ENCODE peak calls at places on chromosome 6, in six cellular contexts. X is IMR-90, O is PC-9, T is cardiac muscle cell, I is thoracic aorta, H is SK-N-MC. B is an unnamed sample. For H3K36me3, the result is how much of the 10 kb centered on the place peaks cover.

GRCh38 chr6:107110200-107110599 is 5.1 kb downstream of the BEND3 start:
- DNase-seq in X (no peak), O (no peak), T (no peak), I (no peak), H (no peak), B (no peak)

GRCh38 chr6:159013229-159013628 is 13.2 kb upstream of the RSPH3 start:
- DNase-seq in X (no peak), O (no peak), T (no peak), I (no peak), H (no peak), B (no peak)

GRCh38 chr6:118886641-118887040 is 7.3 kb upstream of the ASF1A start:
- DNase-seq in X (no peak), O (no peak), T (no peak), I (no peak), H (no peak), B (no peak)

GRCh38 chr6:170345662-170346061 is 39.1 kb downstream of the FAM120B start:
- DNase-seq in X (peak), O (no peak), T (no peak), I (no peak), H (no peak), B (no peak)

GRCh38 chr6:158784505-158784904 is 34.7 kb downstream of the EZR start:
- DNase-seq in X (peak), O (peak), T (no peak), I (no peak), H (no peak), B (no peak)

GRCh38 chr6:156948240-156948639 is 171.1 kb downstream of the ARID1B start:
- DNase-seq in X (no peak), O (no peak), T (no peak), I (no peak), H (no peak), B (no peak)

GRCh38 chr6:52213127-52213526 is 27.0 kb downstream of the IL17A start:
- DNase-seq in X (no peak), O (no peak), T (no peak), I (no peak), H (no peak), B (no peak)

GRCh38 chr6:132279592-132280139 is 121.6 kb downstream of the MOXD1 start:
- DNase-seq in X (peak), O (peak), T (peak), I (peak), H (peak), B (peak)

GRCh38 chr6:20056350-20056992 is 155.8 kb downstream of the MBOAT1 start:
- DNase-seq in X (peak), O (no peak), T (peak), I (no peak), H (peak), B (peak)

GRCh38 chr6:79188885-79189505 is 45.5 kb downstream of the HMGN3 start:
- DNase-seq in X (no peak), O (no peak), T (no peak), I (no peak), H (no peak), B (peak)

GRCh38 chr6:74343804-74344203 is 647.8 kb downstream of the CD109 start:
- DNase-seq in X (no peak), O (no peak), T (no peak), I (no peak), H (no peak), B (no peak)

GRCh38 chr6:109867009-109867969 is 110.8 kb upstream of the GPR6 start:
- DNase-seq in X (peak), O (no peak), T (peak), I (no peak), H (peak), B (no peak)

GRCh38 chr6:143939364-143939763 is 68.7 kb downstream of the PLAGL1 start:
- DNase-seq in X (no peak), O (no peak), T (no peak), I (no peak), H (no peak), B (no peak)

GRCh38 chr6:40685771-40686170 is 98.6 kb upstream of the LRFN2 start:
- DNase-seq in X (no peak), O (no peak), T (no peak), I (no peak), H (no peak), B (no peak)

GRCh38 chr6:31541059-31541657 is 645 bp downstream of the DDX39B start:
- DNase-seq in X (peak), O (no peak), T (peak), I (no peak), H (no peak), B (peak)

GRCh38 chr6:139590206-139590605 is 215.8 kb upstream of the CITED2 start:
- DNase-seq in X (no peak), O (no peak), T (no peak), I (no peak), H (no peak), B (no peak)

GRCh38 chr6:26472549-26473245 is 14.9 kb downstream of the BTN2A1 start:
- DNase-seq in X (no peak), O (no peak), T (no peak), I (no peak), H (no peak), B (no peak)

GRCh38 chr6:146901940-146902816 is 302.0 kb upstream of the STXBP5 start:
- DNase-seq in X (peak), O (no peak), T (no peak), I (no peak), H (no peak), B (no peak)

GRCh38 chr6:150030611-150031010 is 5.3 kb upstream of the RAET1L start:
- DNase-seq in X (no peak), O (no peak), T (no peak), I (no peak), H (no peak), B (no peak)

GRCh38 chr6:169738204-169738971 is 13.0 kb downstream of the DYNLT2 start:
- DNase-seq in X (no peak), O (no peak), T (peak), I (no peak), H (no peak), B (no peak)

GRCh38 chr6:89944826-89945407 is 50.6 kb downstream of the GJA10 start:
- DNase-seq in X (peak), O (no peak), T (no peak), I (no peak), H (no peak), B (no peak)

GRCh38 chr6:21808551-21809181 is 215.1 kb downstream of the SOX4 start:
- DNase-seq in X (no peak), O (no peak), T (no peak), I (no peak), H (no peak), B (no peak)

GRCh38 chr6:152746172-152746553 is 4.4 kb upstream of the VIP start:
- DNase-seq in X (peak), O (peak), T (no peak), I (no peak), H (no peak), B (no peak)

GRCh38 chr6:161415302-161415855 is 141.5 kb upstream of the AGPAT4 start:
- DNase-seq in X (no peak), O (no peak), T (no peak), I (no peak), H (no peak), B (peak)

GRCh38 chr6:100305237-100305869 is 159.4 kb downstream of the SIM1 start:
- DNase-seq in X (no peak), O (no peak), T (no peak), I (no peak), H (no peak), B (no peak)

DNA sequence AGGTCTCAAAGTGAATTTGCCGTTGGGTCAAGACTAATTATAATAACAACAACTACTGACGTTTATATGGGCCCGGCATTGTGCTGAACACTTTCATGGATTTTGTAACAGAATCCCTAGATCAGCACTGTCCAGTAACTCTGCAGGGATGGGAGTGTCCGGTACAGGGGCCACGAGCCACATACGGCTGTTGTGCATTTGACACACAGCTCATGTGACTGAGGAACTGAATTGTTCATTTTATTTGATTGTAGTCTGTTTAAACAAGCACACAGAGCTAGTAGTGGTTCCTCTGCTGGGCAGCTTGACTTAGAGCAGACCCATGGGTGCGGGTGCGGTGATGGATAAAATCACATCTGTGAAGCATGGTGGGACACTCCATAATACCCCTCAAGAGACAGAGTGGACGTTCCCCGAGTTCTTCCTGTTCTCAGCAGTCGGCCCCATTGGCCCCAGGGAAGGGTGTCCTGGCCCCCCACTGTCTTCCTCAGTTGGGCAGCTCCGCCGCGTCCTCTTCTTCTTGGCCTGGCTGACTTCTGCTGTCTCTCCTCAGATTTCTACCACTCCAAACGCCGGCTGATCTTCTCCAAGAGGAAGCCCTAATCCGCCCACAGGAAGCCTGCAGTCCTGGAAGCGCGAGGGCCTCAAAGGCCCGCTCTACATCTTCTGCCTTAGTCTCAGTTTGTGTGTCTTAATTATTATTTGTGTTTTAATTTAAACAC is 6.8 kb downstream of the CDKN1A start:
- DNase-seq in X (no peak), O (no peak), T (no peak), I (no peak), H (no peak), B (no peak)
- H3K4me3 ChIP-seq in X (no peak), O (no peak), T (no peak), I (no peak), H (no peak), B (no peak)

DNA sequence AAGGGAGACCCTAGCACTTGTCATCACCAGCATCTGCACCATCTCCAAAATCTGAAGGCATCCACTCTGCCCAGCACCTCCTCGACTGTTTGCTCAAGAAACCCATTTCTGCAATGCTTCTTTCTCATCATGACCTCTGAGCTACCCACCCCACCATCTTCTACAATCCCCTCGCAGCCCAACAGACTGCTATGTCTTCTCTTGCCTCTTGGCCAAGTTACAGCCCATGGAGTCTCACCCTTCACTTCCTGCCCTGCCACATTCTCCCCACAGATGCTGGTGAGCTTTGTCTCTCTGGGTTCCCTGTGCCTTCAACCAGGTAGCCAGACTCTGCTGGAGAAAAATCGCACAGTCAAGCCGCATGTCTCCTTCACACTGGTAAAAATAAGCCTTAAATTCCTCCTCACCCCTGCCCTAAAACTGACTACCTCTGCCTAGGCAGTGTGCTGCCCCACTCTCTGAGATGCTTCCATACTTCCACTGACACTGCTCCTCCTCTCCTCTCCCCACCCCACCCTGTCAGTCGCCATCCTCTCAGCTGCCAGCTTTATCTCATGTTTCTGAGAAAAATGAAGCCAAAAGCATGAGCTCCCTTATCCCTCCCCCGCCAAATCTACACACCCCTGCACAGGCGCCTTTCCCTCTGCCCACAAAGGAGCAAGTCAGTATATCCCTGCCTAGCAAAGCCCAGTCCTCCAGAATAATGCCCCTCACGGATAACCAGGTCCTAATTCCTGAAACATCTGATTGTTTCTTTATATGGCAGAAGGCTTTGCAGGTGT is 2.3 kb upstream of the TXNDC5 start:
- DNase-seq in X (no peak), O (no peak), T (no peak), I (no peak), H (no peak), B (no peak)
- H3K36me3 ChIP-seq in X (under half), O (under half), T (under half), I (under half), H (under half), B (under half)

GRCh38 chr6:138544521-138544920 is 45.2 kb upstream of the NHSL1 start:
- DNase-seq in X (peak), O (peak), T (no peak), I (no peak), H (no peak), B (no peak)
- H3K4me3 ChIP-seq in X (no peak), O (no peak), T (no peak), I (no peak), H (no peak), B (no peak)

GRCh38 chr6:35602133-35602946 is 86.4 kb downstream of the FKBP5 start:
- DNase-seq in X (peak), O (peak), T (peak), I (no peak), H (no peak), B (no peak)
- H3K36me3 ChIP-seq in X (under half), O (under half), T (under half), I (under half), H (under half), B (under half)

DNA sequence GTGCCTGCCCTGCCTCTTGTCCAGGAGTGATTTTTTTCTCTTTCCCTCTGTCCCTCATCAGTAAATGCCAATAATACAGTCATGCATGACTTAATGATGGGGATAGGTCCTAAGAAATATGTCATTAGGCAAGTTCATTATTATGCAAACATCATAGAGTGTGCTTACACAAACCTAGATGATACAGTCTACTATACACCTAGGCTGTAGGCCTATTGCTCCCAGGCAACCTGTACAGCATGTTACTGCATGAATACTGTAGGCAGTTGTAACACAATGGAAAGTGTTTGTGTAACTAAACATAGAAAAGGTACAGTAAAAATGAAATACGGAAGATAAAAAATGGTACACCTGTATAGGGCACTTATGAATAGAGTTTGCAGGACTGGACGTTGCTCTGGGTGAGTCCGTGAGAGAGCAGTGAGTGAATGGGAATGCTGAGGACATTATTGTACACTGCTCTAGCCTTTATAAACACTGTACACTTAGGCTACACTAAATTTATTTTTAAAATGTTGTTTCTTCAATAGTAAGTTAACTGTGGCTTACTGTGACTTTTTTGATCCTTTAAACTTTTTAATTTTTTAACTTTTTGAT is 22.1 kb downstream of the PBOV1 start:
- DNase-seq in X (no peak), O (no peak), T (no peak), I (no peak), H (no peak), B (no peak)
- H3K4me3 ChIP-seq in X (no peak), O (no peak), T (no peak), I (no peak), H (no peak), B (no peak)

GRCh38 chr6:3019749-3020320 is 20.1 kb downstream of the NQO2 start:
- DNase-seq in X (no peak), O (no peak), T (no peak), I (no peak), H (no peak), B (no peak)

GRCh38 chr6:3019065-3019464 is 19.4 kb downstream of the NQO2 start:
- DNase-seq in X (no peak), O (no peak), T (no peak), I (no peak), H (no peak), B (no peak)

GRCh38 chr6:3015144-3015543 is 15.4 kb downstream of the NQO2 start:
- DNase-seq in X (no peak), O (no peak), T (no peak), I (no peak), H (no peak), B (peak)

GRCh38 chr6:3016473-3017280 is 17.0 kb downstream of the NQO2 start:
- DNase-seq in X (no peak), O (no peak), T (no peak), I (no peak), H (no peak), B (peak)

DNA sequence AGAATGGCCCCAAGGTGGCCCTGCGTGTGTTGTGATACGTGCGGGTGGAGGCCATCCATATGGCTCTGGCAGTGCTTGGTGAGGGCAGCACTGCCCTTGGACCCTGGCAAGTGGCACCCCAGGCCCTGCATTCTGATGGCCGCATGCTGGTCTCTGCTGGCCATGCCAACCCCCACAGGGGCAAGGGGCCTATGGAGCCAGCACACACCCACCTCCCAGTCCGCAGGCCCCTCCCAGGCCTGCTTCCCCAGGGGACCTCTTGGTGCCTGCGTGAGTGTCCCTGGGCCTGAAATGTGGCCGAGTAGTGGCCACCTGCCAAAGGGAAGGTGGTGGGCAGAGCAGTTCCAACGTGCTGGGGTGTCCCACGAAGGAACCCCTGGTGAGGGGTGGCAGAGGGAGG is 17.6 kb downstream of the NQO2 start:
- DNase-seq in X (no peak), O (no peak), T (no peak), I (no peak), H (no peak), B (peak)
- H3K36me3 ChIP-seq in X (under half), O (under half), T (under half), I (under half), H (under half), B (under half)

B was measured in H7.